ENCODE peak calls at places on chromosomes 16 and 17, in nine cellular contexts. One of them, this sample, is unnamed.

GRCh38 chr16:47037396-47037745 is 63.9 kb upstream of the DNAJA2 start:
- DNase-seq in SK-N-SH: no peak
- DNase-seq in GM23248: no peak
- DNase-seq in MM.1S: peak; percentile 6
- DNase-seq in OCI-LY7: peak; percentile 38
- DNase-seq in GM23338: peak; percentile 47
- DNase-seq in PC-3: no peak
- DNase-seq in hepatocyte: peak; percentile 35
- DNase-seq in HCT116: no peak
- DNase-seq in this sample: peak; percentile 48

GRCh38 chr17:62705781-62706597 is 78.5 kb downstream of the MRC2 start:
- DNase-seq in SK-N-SH: no peak
- DNase-seq in GM23248: no peak
- DNase-seq in MM.1S: no peak
- DNase-seq in OCI-LY7: no peak
- DNase-seq in GM23338: peak; percentile 64
- DNase-seq in PC-3: no peak
- DNase-seq in hepatocyte: no peak
- DNase-seq in HCT116: no peak
- DNase-seq in this sample: peak; percentile 74

GRCh38 chr17:82212331-82213250 is at the start of gene CCDC57:
- DNase-seq in SK-N-SH: peak; percentile 99
- DNase-seq in GM23248: peak; percentile 92
- DNase-seq in MM.1S: peak; percentile 77
- DNase-seq in OCI-LY7: peak; percentile 90
- DNase-seq in GM23338: peak; percentile 83
- DNase-seq in PC-3: peak; percentile 76
- DNase-seq in hepatocyte: peak; percentile 92
- DNase-seq in HCT116: no peak
- DNase-seq in this sample: peak; percentile 92

GRCh38 chr17:71460943-71461342 is 659.9 kb upstream of the SOX9 start:
- DNase-seq in SK-N-SH: no peak
- DNase-seq in GM23248: peak; percentile 61
- DNase-seq in MM.1S: no peak
- DNase-seq in OCI-LY7: peak; percentile 60
- DNase-seq in GM23338: peak; percentile 62
- DNase-seq in PC-3: peak; percentile 74
- DNase-seq in hepatocyte: peak; percentile 54
- DNase-seq in HCT116: peak; percentile 28
- DNase-seq in this sample: peak; percentile 43

GRCh38 chr17:30095507-30096244 is 20.9 kb upstream of the NSRP1 start:
- DNase-seq in SK-N-SH: peak; percentile 18
- DNase-seq in GM23248: peak; percentile 89
- DNase-seq in MM.1S: peak; percentile 43
- DNase-seq in OCI-LY7: peak; percentile 55
- DNase-seq in GM23338: peak; percentile 76
- DNase-seq in PC-3: peak; percentile 74
- DNase-seq in hepatocyte: peak; percentile 71
- DNase-seq in HCT116: peak; percentile 69
- DNase-seq in this sample: peak; percentile 64

GRCh38 chr16:1261131-1261917 is 5.5 kb downstream of the TPSD1 start:
- DNase-seq in SK-N-SH: no peak
- DNase-seq in GM23248: no peak
- DNase-seq in MM.1S: peak; percentile 27
- DNase-seq in OCI-LY7: no peak
- DNase-seq in GM23338: peak; percentile 68
- DNase-seq in PC-3: peak; percentile 48
- DNase-seq in hepatocyte: no peak
- DNase-seq in HCT116: no peak
- DNase-seq in this sample: no peak

GRCh38 chr17:36938566-36939058 is 1.3 kb downstream of the LHX1 start:
- DNase-seq in SK-N-SH: no peak
- DNase-seq in GM23248: no peak
- DNase-seq in MM.1S: no peak
- DNase-seq in OCI-LY7: no peak
- DNase-seq in GM23338: no peak
- DNase-seq in PC-3: no peak
- DNase-seq in hepatocyte: no peak
- DNase-seq in HCT116: no peak
- DNase-seq in this sample: peak; percentile 70

GRCh38 chr17:48617515-48618365 is 2.6 kb upstream of the HOXB8 start:
- DNase-seq in SK-N-SH: no peak
- DNase-seq in GM23248: peak; percentile 21
- DNase-seq in MM.1S: no peak
- DNase-seq in OCI-LY7: no peak
- DNase-seq in GM23338: peak; percentile 58
- DNase-seq in PC-3: no peak
- DNase-seq in hepatocyte: no peak
- DNase-seq in HCT116: no peak
- DNase-seq in this sample: no peak

GRCh38 chr17:28494445-28495188 is 11.5 kb upstream of the FOXN1 start:
- DNase-seq in SK-N-SH: peak; percentile 93
- DNase-seq in GM23248: peak; percentile 76
- DNase-seq in MM.1S: peak; percentile 53
- DNase-seq in OCI-LY7: peak; percentile 73
- DNase-seq in GM23338: peak; percentile 86
- DNase-seq in PC-3: peak; percentile 66
- DNase-seq in hepatocyte: peak; percentile 83
- DNase-seq in HCT116: peak; percentile 27
- DNase-seq in this sample: peak; percentile 84

GRCh38 chr16:64864232-64864803 is 257.5 kb downstream of the CDH11 start:
- DNase-seq in SK-N-SH: no peak
- DNase-seq in GM23248: peak; percentile 94
- DNase-seq in MM.1S: no peak
- DNase-seq in OCI-LY7: no peak
- DNase-seq in GM23338: no peak
- DNase-seq in PC-3: peak; percentile 76
- DNase-seq in hepatocyte: peak; percentile 67
- DNase-seq in HCT116: no peak
- DNase-seq in this sample: no peak

GRCh38 chr17:7940034-7940433 is 8.0 kb downstream of the CNTROB start:
- DNase-seq in SK-N-SH: no peak
- DNase-seq in GM23248: no peak
- DNase-seq in MM.1S: no peak
- DNase-seq in OCI-LY7: no peak
- DNase-seq in GM23338: no peak
- DNase-seq in PC-3: no peak
- DNase-seq in hepatocyte: no peak
- DNase-seq in HCT116: no peak
- DNase-seq in this sample: no peak

GRCh38 chr16:15533386-15533785 is 99.0 kb downstream of the BMERB1 start:
- DNase-seq in SK-N-SH: no peak
- DNase-seq in GM23248: no peak
- DNase-seq in MM.1S: no peak
- DNase-seq in OCI-LY7: no peak
- DNase-seq in GM23338: peak; percentile 38
- DNase-seq in PC-3: no peak
- DNase-seq in hepatocyte: no peak
- DNase-seq in HCT116: no peak
- DNase-seq in this sample: no peak

GRCh38 chr17:16123531-16123930 is 91.8 kb downstream of the NCOR1 start:
- DNase-seq in SK-N-SH: no peak
- DNase-seq in GM23248: no peak
- DNase-seq in MM.1S: no peak
- DNase-seq in OCI-LY7: no peak
- DNase-seq in GM23338: no peak
- DNase-seq in PC-3: no peak
- DNase-seq in hepatocyte: no peak
- DNase-seq in HCT116: no peak
- DNase-seq in this sample: no peak

GRCh38 chr17:8675306-8675705 is 44.8 kb upstream of the MYH10 start:
- DNase-seq in SK-N-SH: no peak
- DNase-seq in GM23248: no peak
- DNase-seq in MM.1S: no peak
- DNase-seq in OCI-LY7: no peak
- DNase-seq in GM23338: no peak
- DNase-seq in PC-3: no peak
- DNase-seq in hepatocyte: no peak
- DNase-seq in HCT116: no peak
- DNase-seq in this sample: no peak

GRCh38 chr17:19728114-19728495 is 11.7 kb upstream of the SLC47A2 start:
- DNase-seq in SK-N-SH: peak; percentile 88
- DNase-seq in GM23248: peak; percentile 83
- DNase-seq in MM.1S: no peak
- DNase-seq in OCI-LY7: no peak
- DNase-seq in GM23338: no peak
- DNase-seq in PC-3: peak; percentile 59
- DNase-seq in hepatocyte: peak; percentile 81
- DNase-seq in HCT116: no peak
- DNase-seq in this sample: no peak

GRCh38 chr16:62021295-62021694 is 14.9 kb downstream of the CDH8 start:
- DNase-seq in SK-N-SH: no peak
- DNase-seq in GM23248: no peak
- DNase-seq in MM.1S: no peak
- DNase-seq in OCI-LY7: no peak
- DNase-seq in GM23338: no peak
- DNase-seq in PC-3: no peak
- DNase-seq in hepatocyte: no peak
- DNase-seq in HCT116: no peak
- DNase-seq in this sample: no peak

GRCh38 chr17:47829870-47830269 is 1.5 kb downstream of the MRPL10 start:
- DNase-seq in SK-N-SH: no peak
- DNase-seq in GM23248: no peak
- DNase-seq in MM.1S: peak; percentile 29
- DNase-seq in OCI-LY7: no peak
- DNase-seq in GM23338: no peak
- DNase-seq in PC-3: no peak
- DNase-seq in hepatocyte: no peak
- DNase-seq in HCT116: no peak
- DNase-seq in this sample: no peak

DNA sequence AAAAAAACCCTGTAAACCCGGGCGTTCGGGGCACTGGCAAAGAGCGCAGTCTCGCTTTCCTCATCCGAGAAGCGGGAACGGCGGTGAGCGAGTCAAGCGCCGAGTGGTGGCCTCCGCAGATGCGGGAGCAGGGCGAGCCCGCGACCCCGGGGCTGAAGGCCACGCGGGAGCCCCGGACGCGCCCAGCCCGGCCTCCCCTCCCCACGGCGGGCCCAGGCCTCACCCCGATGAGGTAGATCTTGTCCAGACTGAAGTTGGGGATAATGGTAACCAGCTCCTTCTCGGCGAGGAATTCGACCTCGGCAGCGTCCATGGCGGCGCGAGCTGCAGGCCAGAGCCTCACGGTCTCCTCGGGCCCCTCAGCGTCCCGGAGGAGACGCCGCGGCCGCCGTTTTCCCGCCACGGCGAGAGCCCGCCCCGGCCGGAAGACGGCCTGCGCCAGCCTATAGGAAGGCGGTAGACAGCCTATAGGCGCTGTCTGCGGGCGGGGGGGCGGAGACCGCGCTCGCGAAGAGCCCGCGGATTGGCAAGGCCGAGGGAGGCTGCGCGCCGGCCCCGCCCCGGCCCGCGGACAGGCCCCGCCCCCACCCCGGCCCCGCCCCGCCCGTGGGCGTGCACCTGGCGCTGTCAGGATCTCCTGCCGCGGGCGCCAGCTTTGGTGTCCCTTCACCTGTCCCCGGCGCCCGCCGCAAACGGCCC is at the start of gene GINS2:
- DNase-seq in SK-N-SH: peak; percentile 99
- DNase-seq in GM23248: peak; percentile 96
- DNase-seq in MM.1S: peak; percentile 89
- DNase-seq in OCI-LY7: peak; percentile 97
- DNase-seq in GM23338: peak; percentile 95
- DNase-seq in PC-3: peak; percentile 87
- DNase-seq in hepatocyte: peak; percentile 96
- DNase-seq in HCT116: peak; percentile 77
- DNase-seq in this sample: peak; percentile 98
- H3K4me2 ChIP-seq in SK-N-SH: peak within 1 kb of the TSS; percentile 94
- H3K4me2 ChIP-seq in GM23248: peak within 1 kb of the TSS; percentile 79
- H3K4me2 ChIP-seq in MM.1S: peak within 1 kb of the TSS; percentile 49
- H3K4me2 ChIP-seq in OCI-LY7: peak within 1 kb of the TSS; percentile 95
- H3K4me2 ChIP-seq in GM23338: peak within 1 kb of the TSS; percentile 88
- H3K4me2 ChIP-seq in PC-3: peak within 1 kb of the TSS; percentile 96
- H3K4me2 ChIP-seq in hepatocyte: peak within 1 kb of the TSS; percentile 99
- H3K4me2 ChIP-seq in HCT116: peak within 1 kb of the TSS; percentile 98
- H3K4me2 ChIP-seq in this sample: peak within 1 kb of the TSS; percentile 93

GRCh38 chr16:30813821-30814189 is 26.8 kb upstream of the ZNF629 start:
- DNase-seq in SK-N-SH: no peak
- DNase-seq in GM23248: no peak
- DNase-seq in MM.1S: no peak
- DNase-seq in OCI-LY7: no peak
- DNase-seq in GM23338: no peak
- DNase-seq in PC-3: no peak
- DNase-seq in hepatocyte: peak; percentile 21
- DNase-seq in HCT116: no peak
- DNase-seq in this sample: no peak
- H3K27ac ChIP-seq in SK-N-SH: peak overlapping the region; percentile 69
- H3K27ac ChIP-seq in GM23248: peak overlapping the region; percentile 45
- H3K27ac ChIP-seq in MM.1S: no peak overlapping the region
- H3K27ac ChIP-seq in OCI-LY7: peak overlapping the region; percentile 13
- H3K27ac ChIP-seq in GM23338: no peak overlapping the region
- H3K27ac ChIP-seq in PC-3: peak overlapping the region; percentile 8
- H3K27ac ChIP-seq in hepatocyte: peak overlapping the region; percentile 93
- H3K27ac ChIP-seq in HCT116: peak overlapping the region; percentile 45
- H3K27ac ChIP-seq in this sample: no peak overlapping the region

GRCh38 chr16:81694494-81695285 is 84.4 kb upstream of the PLCG2 start:
- DNase-seq in SK-N-SH: no peak
- DNase-seq in GM23248: no peak
- DNase-seq in MM.1S: no peak
- DNase-seq in OCI-LY7: no peak
- DNase-seq in GM23338: no peak
- DNase-seq in PC-3: no peak
- DNase-seq in hepatocyte: no peak
- DNase-seq in HCT116: no peak
- DNase-seq in this sample: peak; percentile 74
- TF ChIP-seq EZH2phosphoT487 in SK-N-SH: no peak
- TF ChIP-seq EZH2phosphoT487 in GM23248: no peak
- TF ChIP-seq EZH2phosphoT487 in MM.1S: no peak
- TF ChIP-seq EZH2phosphoT487 in OCI-LY7: no peak
- TF ChIP-seq EZH2phosphoT487 in GM23338: no peak
- TF ChIP-seq EZH2phosphoT487 in PC-3: no peak
- TF ChIP-seq EZH2phosphoT487 in hepatocyte: no peak
- TF ChIP-seq EZH2phosphoT487 in HCT116: no peak
- TF ChIP-seq EZH2phosphoT487 in this sample: no peak

DNA sequence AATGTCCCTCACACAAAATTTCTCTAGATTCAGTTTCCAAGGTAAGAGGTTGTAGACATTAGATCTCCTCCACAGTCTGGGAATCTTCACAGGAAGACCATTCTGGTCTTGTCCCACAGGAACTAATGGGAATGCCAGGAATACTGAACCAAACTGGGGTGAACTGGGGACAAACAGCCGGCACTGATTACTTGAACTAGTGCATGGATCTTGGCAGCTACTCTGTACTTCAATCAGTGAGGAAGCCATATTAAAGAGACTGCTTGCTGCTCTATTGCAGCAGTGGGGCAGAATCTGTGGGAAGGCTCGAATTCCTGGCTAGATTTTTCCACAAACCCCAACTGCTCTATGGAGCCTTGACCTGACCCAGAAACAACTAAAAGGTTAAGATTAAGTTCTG is 268.9 kb upstream of the AXIN2 start:
- DNase-seq in SK-N-SH: no peak
- DNase-seq in GM23248: no peak
- DNase-seq in MM.1S: no peak
- DNase-seq in OCI-LY7: no peak
- DNase-seq in GM23338: no peak
- DNase-seq in PC-3: no peak
- DNase-seq in hepatocyte: no peak
- DNase-seq in HCT116: no peak
- DNase-seq in this sample: no peak
- H3K4me2 ChIP-seq in SK-N-SH: no peak overlapping the region
- H3K4me2 ChIP-seq in GM23248: no peak overlapping the region
- H3K4me2 ChIP-seq in MM.1S: no peak overlapping the region
- H3K4me2 ChIP-seq in OCI-LY7: no peak overlapping the region
- H3K4me2 ChIP-seq in GM23338: no peak overlapping the region
- H3K4me2 ChIP-seq in PC-3: no peak overlapping the region
- H3K4me2 ChIP-seq in hepatocyte: no peak overlapping the region
- H3K4me2 ChIP-seq in HCT116: no peak overlapping the region
- H3K4me2 ChIP-seq in this sample: no peak overlapping the region

This sample was measured in neural progenitor cell.